ENCODE peak calls at places on chromosome 18, in four cellular contexts. One of them, this sample, is unnamed.

GRCh38 chr18:75923169-75923568 is 495.7 kb upstream of the SMIM21 start:
- DNase-seq in brain microvascular endothelial cell: peak; percentile 1
- DNase-seq in choroid plexus epithelial cell: peak; percentile 13
- DNase-seq in fibroblast of lung: peak; percentile 96
- DNase-seq in this sample: no peak

GRCh38 chr18:35183846-35184245 is 57.0 kb upstream of the ZNF397 start:
- DNase-seq in choroid plexus epithelial cell: no peak
- DNase-seq in brain microvascular endothelial cell: no peak
- DNase-seq in fibroblast of lung: no peak
- DNase-seq in this sample: no peak

GRCh38 chr18:3689986-3690681 is 240.2 kb downstream of the TGIF1 start:
- DNase-seq in choroid plexus epithelial cell: no peak
- DNase-seq in fibroblast of lung: no peak
- DNase-seq in brain microvascular endothelial cell: no peak
- DNase-seq in this sample: no peak

GRCh38 chr18:57533399-57533884 is 53.1 kb downstream of the FECH start:
- DNase-seq in fibroblast of lung: no peak
- DNase-seq in brain microvascular endothelial cell: peak; percentile 12
- DNase-seq in choroid plexus epithelial cell: peak; percentile 45
- DNase-seq in this sample: no peak

GRCh38 chr18:4908239-4908638 is 288.8 kb downstream of the AKAIN1 start:
- DNase-seq in fibroblast of lung: no peak
- DNase-seq in brain microvascular endothelial cell: no peak
- DNase-seq in choroid plexus epithelial cell: no peak
- DNase-seq in this sample: no peak

GRCh38 chr18:77762632-77763031 is 513.0 kb downstream of the GALR1 start:
- DNase-seq in choroid plexus epithelial cell: no peak
- DNase-seq in brain microvascular endothelial cell: no peak
- DNase-seq in fibroblast of lung: no peak
- DNase-seq in this sample: no peak

GRCh38 chr18:57771183-57771582 is 31.9 kb downstream of the ATP8B1 start:
- DNase-seq in fibroblast of lung: no peak
- DNase-seq in brain microvascular endothelial cell: no peak
- DNase-seq in choroid plexus epithelial cell: no peak
- DNase-seq in this sample: no peak

GRCh38 chr18:45423664-45424063 is 191.6 kb upstream of the SLC14A2 start:
- DNase-seq in fibroblast of lung: no peak
- DNase-seq in brain microvascular endothelial cell: no peak
- DNase-seq in choroid plexus epithelial cell: no peak
- DNase-seq in this sample: no peak

GRCh38 chr18:28176933-28177827 is at the start of gene CDH2:
- DNase-seq in choroid plexus epithelial cell: peak; percentile 84
- DNase-seq in brain microvascular endothelial cell: peak; percentile 85
- DNase-seq in fibroblast of lung: peak; percentile 94
- DNase-seq in this sample: peak; percentile 83

GRCh38 chr18:76721207-76721996 is 101.0 kb upstream of the ZNF236 start:
- DNase-seq in brain microvascular endothelial cell: no peak
- DNase-seq in fibroblast of lung: no peak
- DNase-seq in choroid plexus epithelial cell: no peak
- DNase-seq in this sample: no peak

GRCh38 chr18:75216926-75217303 is 6.3 kb downstream of the TSHZ1 start:
- DNase-seq in fibroblast of lung: no peak
- DNase-seq in brain microvascular endothelial cell: no peak
- DNase-seq in choroid plexus epithelial cell: no peak
- DNase-seq in this sample: no peak

GRCh38 chr18:5451130-5451529 is 92.7 kb downstream of the EPB41L3 start:
- DNase-seq in fibroblast of lung: no peak
- DNase-seq in brain microvascular endothelial cell: no peak
- DNase-seq in choroid plexus epithelial cell: no peak
- DNase-seq in this sample: no peak

GRCh38 chr18:41906528-41907256 is 48.3 kb upstream of the PIK3C3 start:
- DNase-seq in brain microvascular endothelial cell: peak; percentile 35
- DNase-seq in fibroblast of lung: peak; percentile 75
- DNase-seq in choroid plexus epithelial cell: peak; percentile 78
- DNase-seq in this sample: peak; percentile 29

GRCh38 chr18:47964086-47964485 is 33.6 kb upstream of the SMAD2 start:
- DNase-seq in choroid plexus epithelial cell: no peak
- DNase-seq in fibroblast of lung: no peak
- DNase-seq in brain microvascular endothelial cell: no peak
- DNase-seq in this sample: no peak

GRCh38 chr18:34809697-34810096 is 99.6 kb downstream of the DTNA start:
- DNase-seq in brain microvascular endothelial cell: peak; percentile 30
- DNase-seq in choroid plexus epithelial cell: peak; percentile 64
- DNase-seq in fibroblast of lung: peak; percentile 25
- DNase-seq in this sample: peak; percentile 7

GRCh38 chr18:27411911-27412310 is 226.8 kb upstream of the CHST9 start:
- DNase-seq in brain microvascular endothelial cell: no peak
- DNase-seq in fibroblast of lung: peak; percentile 79
- DNase-seq in choroid plexus epithelial cell: peak; percentile 21
- DNase-seq in this sample: no peak

GRCh38 chr18:47953471-47953931 is 23.0 kb upstream of the SMAD2 start:
- DNase-seq in brain microvascular endothelial cell: no peak
- DNase-seq in choroid plexus epithelial cell: no peak
- DNase-seq in fibroblast of lung: peak; percentile 78
- DNase-seq in this sample: no peak

GRCh38 chr18:51580580-51580979 is 383.1 kb upstream of the MEX3C start:
- DNase-seq in brain microvascular endothelial cell: no peak
- DNase-seq in fibroblast of lung: no peak
- DNase-seq in choroid plexus epithelial cell: no peak
- DNase-seq in this sample: no peak

GRCh38 chr18:79882522-79883241 is 68.8 kb downstream of the SLC66A2 start:
- DNase-seq in brain microvascular endothelial cell: no peak
- DNase-seq in choroid plexus epithelial cell: no peak
- DNase-seq in fibroblast of lung: no peak
- DNase-seq in this sample: no peak

GRCh38 chr18:64692826-64693225 is 543.9 kb upstream of the LINC00305 start:
- DNase-seq in fibroblast of lung: no peak
- DNase-seq in choroid plexus epithelial cell: no peak
- DNase-seq in brain microvascular endothelial cell: no peak
- DNase-seq in this sample: no peak

GRCh38 chr18:27931563-27931962 is 245.4 kb downstream of the CDH2 start:
- DNase-seq in brain microvascular endothelial cell: no peak
- DNase-seq in fibroblast of lung: no peak
- DNase-seq in choroid plexus epithelial cell: no peak
- DNase-seq in this sample: no peak

GRCh38 chr18:28208712-28209265 is 31.9 kb upstream of the CDH2 start:
- DNase-seq in brain microvascular endothelial cell: no peak
- DNase-seq in fibroblast of lung: no peak
- DNase-seq in choroid plexus epithelial cell: no peak
- DNase-seq in this sample: no peak

GRCh38 chr18:8980496-8981402 is 121.8 kb upstream of the NDUFV2 start:
- DNase-seq in fibroblast of lung: no peak
- DNase-seq in brain microvascular endothelial cell: no peak
- DNase-seq in choroid plexus epithelial cell: peak; percentile 58
- DNase-seq in this sample: no peak

GRCh38 chr18:73975266-73975665 is 172.4 kb downstream of the FBXO15 start:
- DNase-seq in choroid plexus epithelial cell: peak; percentile 70
- DNase-seq in fibroblast of lung: peak; percentile 85
- DNase-seq in brain microvascular endothelial cell: peak; percentile 35
- DNase-seq in this sample: peak; percentile 21

GRCh38 chr18:55250729-55251128 is 291.5 kb upstream of the CCDC68 start:
- DNase-seq in fibroblast of lung: peak; percentile 89
- DNase-seq in brain microvascular endothelial cell: peak; percentile 50
- DNase-seq in choroid plexus epithelial cell: peak; percentile 47
- DNase-seq in this sample: no peak

GRCh38 chr18:25962176-25962575 is 128.2 kb downstream of the SS18 start:
- DNase-seq in brain microvascular endothelial cell: no peak
- DNase-seq in fibroblast of lung: no peak
- DNase-seq in choroid plexus epithelial cell: no peak
- DNase-seq in this sample: no peak

GRCh38 chr18:25605322-25605721 is 253.4 kb upstream of the ZNF521 start:
- DNase-seq in choroid plexus epithelial cell: no peak
- DNase-seq in brain microvascular endothelial cell: no peak
- DNase-seq in fibroblast of lung: no peak
- DNase-seq in this sample: no peak

GRCh38 chr18:10006261-10006903 is 92.6 kb downstream of the VAPA start:
- DNase-seq in brain microvascular endothelial cell: no peak
- DNase-seq in choroid plexus epithelial cell: peak; percentile 50
- DNase-seq in fibroblast of lung: peak; percentile 31
- DNase-seq in this sample: no peak

GRCh38 chr18:28147674-28148171 is 29.2 kb downstream of the CDH2 start:
- DNase-seq in brain microvascular endothelial cell: peak; percentile 62
- DNase-seq in choroid plexus epithelial cell: peak; percentile 94
- DNase-seq in fibroblast of lung: peak; percentile 77
- DNase-seq in this sample: peak; percentile 37

GRCh38 chr18:44683566-44683965 is 2.9 kb downstream of the SETBP1 start:
- DNase-seq in brain microvascular endothelial cell: no peak
- DNase-seq in fibroblast of lung: no peak
- DNase-seq in choroid plexus epithelial cell: no peak
- DNase-seq in this sample: no peak

GRCh38 chr18:7467708-7468466 is 99.2 kb upstream of the PTPRM start:
- DNase-seq in brain microvascular endothelial cell: peak; percentile 23
- DNase-seq in choroid plexus epithelial cell: peak; percentile 52
- DNase-seq in fibroblast of lung: peak; percentile 3
- DNase-seq in this sample: no peak

GRCh38 chr18:49612515-49613033 is 50.7 kb downstream of the LIPG start:
- DNase-seq in choroid plexus epithelial cell: no peak
- DNase-seq in fibroblast of lung: no peak
- DNase-seq in brain microvascular endothelial cell: no peak
- DNase-seq in this sample: no peak

GRCh38 chr18:49613741-49614151 is 51.9 kb downstream of the LIPG start:
- DNase-seq in brain microvascular endothelial cell: no peak
- DNase-seq in choroid plexus epithelial cell: no peak
- DNase-seq in fibroblast of lung: peak; percentile 34
- DNase-seq in this sample: no peak

GRCh38 chr18:49609416-49610284 is 47.8 kb downstream of the LIPG start:
- DNase-seq in fibroblast of lung: peak; percentile 75
- DNase-seq in choroid plexus epithelial cell: no peak
- DNase-seq in brain microvascular endothelial cell: no peak
- DNase-seq in this sample: no peak

GRCh38 chr18:49611316-49611715 is 49.5 kb downstream of the LIPG start:
- DNase-seq in fibroblast of lung: no peak
- DNase-seq in choroid plexus epithelial cell: no peak
- DNase-seq in brain microvascular endothelial cell: no peak
- DNase-seq in this sample: no peak

GRCh38 chr18:49613141-49613641 is 51.3 kb downstream of the LIPG start:
- DNase-seq in choroid plexus epithelial cell: no peak
- DNase-seq in brain microvascular endothelial cell: no peak
- DNase-seq in fibroblast of lung: peak; percentile 74
- DNase-seq in this sample: no peak
- H3K4me3 ChIP-seq in choroid plexus epithelial cell: no peak overlapping the region
- H3K4me3 ChIP-seq in brain microvascular endothelial cell: no peak overlapping the region
- H3K4me3 ChIP-seq in fibroblast of lung: no peak overlapping the region
- H3K4me3 ChIP-seq in this sample: no peak overlapping the region

GRCh38 chr18:56316727-56317126 is 321.7 kb downstream of the TXNL1 start:
- DNase-seq in brain microvascular endothelial cell: no peak
- DNase-seq in choroid plexus epithelial cell: no peak
- DNase-seq in fibroblast of lung: no peak
- DNase-seq in this sample: no peak

GRCh38 chr18:56315363-56315762 is 323.0 kb downstream of the TXNL1 start:
- DNase-seq in fibroblast of lung: peak; percentile 64
- DNase-seq in choroid plexus epithelial cell: peak; percentile 13
- DNase-seq in brain microvascular endothelial cell: no peak
- DNase-seq in this sample: peak; percentile 24

GRCh38 chr18:56309104-56309503 is 329.3 kb downstream of the TXNL1 start:
- DNase-seq in fibroblast of lung: peak; percentile 20
- DNase-seq in brain microvascular endothelial cell: no peak
- DNase-seq in choroid plexus epithelial cell: no peak
- DNase-seq in this sample: no peak

GRCh38 chr18:56312554-56312953 is 325.8 kb downstream of the TXNL1 start:
- DNase-seq in fibroblast of lung: no peak
- DNase-seq in choroid plexus epithelial cell: peak; percentile 18
- DNase-seq in brain microvascular endothelial cell: no peak
- DNase-seq in this sample: no peak

GRCh38 chr18:56314396-56314795 is 324.0 kb downstream of the TXNL1 start:
- DNase-seq in fibroblast of lung: peak; percentile 15
- DNase-seq in choroid plexus epithelial cell: no peak
- DNase-seq in brain microvascular endothelial cell: no peak
- DNase-seq in this sample: peak; percentile 20
- TF ChIP-seq CTCF in fibroblast of lung: no peak
- TF ChIP-seq CTCF in choroid plexus epithelial cell: no peak
- TF ChIP-seq CTCF in brain microvascular endothelial cell: no peak
- TF ChIP-seq CTCF in this sample: peak; percentile 32

GRCh38 chr18:62033207-62033606 is 140.4 kb upstream of the RNF152 start:
- DNase-seq in fibroblast of lung: no peak
- DNase-seq in choroid plexus epithelial cell: no peak
- DNase-seq in brain microvascular endothelial cell: no peak
- DNase-seq in this sample: no peak

GRCh38 chr18:62037012-62037742 is 144.4 kb upstream of the RNF152 start:
- DNase-seq in brain microvascular endothelial cell: no peak
- DNase-seq in choroid plexus epithelial cell: peak; percentile 52
- DNase-seq in fibroblast of lung: no peak
- DNase-seq in this sample: no peak

GRCh38 chr18:62033756-62034155 is 140.9 kb upstream of the RNF152 start:
- DNase-seq in brain microvascular endothelial cell: no peak
- DNase-seq in choroid plexus epithelial cell: no peak
- DNase-seq in fibroblast of lung: no peak
- DNase-seq in this sample: no peak

DNA sequence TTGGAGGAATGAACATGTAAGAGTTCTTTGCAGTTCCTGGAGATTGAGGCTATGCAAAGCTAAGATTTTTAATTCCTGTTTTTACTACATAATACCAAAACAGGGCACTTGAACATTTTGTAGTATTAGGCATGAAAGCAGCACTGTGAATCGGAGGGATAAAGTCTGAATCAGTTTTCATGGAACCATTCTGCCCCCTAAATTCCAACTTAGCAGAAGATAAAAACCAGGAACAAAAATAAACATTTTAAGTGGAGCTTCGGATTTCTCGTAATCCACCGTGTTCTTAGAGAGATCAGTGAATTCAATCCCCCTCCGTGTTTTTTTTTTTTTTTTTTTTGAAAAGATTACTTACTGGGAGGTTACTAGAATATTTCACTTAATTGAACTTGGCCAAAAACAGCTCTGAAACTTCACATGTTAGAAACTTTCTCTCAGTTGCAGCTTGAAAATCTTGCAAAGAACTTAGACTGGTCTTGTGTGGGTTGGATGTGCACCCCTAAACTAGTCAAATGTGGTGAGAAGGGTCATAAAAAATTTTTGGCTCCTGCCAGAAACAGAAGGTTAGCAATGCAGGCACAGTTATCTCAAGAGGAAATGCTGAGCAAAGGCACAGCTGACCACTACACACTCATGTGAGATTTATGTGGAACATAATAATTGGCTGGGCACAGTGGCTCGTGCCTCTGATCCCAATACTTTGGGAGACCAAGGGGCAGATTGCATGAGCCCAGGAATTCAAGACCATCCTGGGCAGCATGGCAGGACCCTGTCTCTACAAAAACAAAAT is 145.4 kb upstream of the RNF152 start:
- DNase-seq in brain microvascular endothelial cell: peak; percentile 48
- DNase-seq in fibroblast of lung: peak; percentile 51
- DNase-seq in choroid plexus epithelial cell: peak; percentile 72
- DNase-seq in this sample: no peak
- H3K4me3 ChIP-seq in brain microvascular endothelial cell: no peak overlapping the region
- H3K4me3 ChIP-seq in fibroblast of lung: no peak overlapping the region
- H3K4me3 ChIP-seq in choroid plexus epithelial cell: no peak overlapping the region
- H3K4me3 ChIP-seq in this sample: no peak overlapping the region

GRCh38 chr18:37889963-37890362 is 324.4 kb upstream of the CELF4 start:
- DNase-seq in fibroblast of lung: no peak
- DNase-seq in brain microvascular endothelial cell: no peak
- DNase-seq in choroid plexus epithelial cell: no peak
- DNase-seq in this sample: no peak
- TF ChIP-seq CTCF in fibroblast of lung: no peak
- TF ChIP-seq CTCF in brain microvascular endothelial cell: no peak
- TF ChIP-seq CTCF in choroid plexus epithelial cell: no peak
- TF ChIP-seq CTCF in this sample: no peak